ENCODE peak calls at places on chromosome 5, in seven cellular contexts. G, Y, X, B, Z, O and J are unnamed samples. For H3K27me3 and H3K9me3, the result is how much of the 10 kb centered on the place peaks cover.

GRCh38 chr5:98975223-98975622 is 46.4 kb upstream of the CHD1 start:
- DNase-seq in G (no peak), Y (peak), X (no peak), B (no peak), Z (no peak), O (no peak), J (no peak)

GRCh38 chr5:102807878-102808502 is 52.9 kb downstream of the PAM start:
- DNase-seq in G (no peak), Y (no peak), X (no peak), B (no peak), Z (no peak), O (no peak), J (no peak)

GRCh38 chr5:54243483-54244080 is 66.8 kb downstream of the ARL15 start:
- DNase-seq in G (no peak), Y (peak), X (peak), B (peak), Z (peak), O (peak), J (no peak)

GRCh38 chr5:67581203-67581602 is 384.6 kb upstream of the CD180 start:
- DNase-seq in G (no peak), Y (no peak), X (no peak), B (no peak), Z (no peak), O (no peak), J (peak)

GRCh38 chr5:43041131-43041668 is 1.1 kb upstream of the ANXA2R start:
- DNase-seq in G (peak), Y (no peak), X (no peak), B (no peak), Z (peak), O (no peak), J (peak)

GRCh38 chr5:72835633-72836032 is 19.2 kb downstream of the TNPO1 start:
- DNase-seq in G (no peak), Y (no peak), X (no peak), B (no peak), Z (peak), O (no peak), J (no peak)

GRCh38 chr5:32206799-32207634 is 32.9 kb upstream of the GOLPH3 start:
- DNase-seq in G (no peak), Y (no peak), X (no peak), B (no peak), Z (no peak), O (no peak), J (no peak)

GRCh38 chr5:14937277-14937676 is 65.7 kb upstream of the ANKH start:
- DNase-seq in G (no peak), Y (no peak), X (no peak), B (peak), Z (no peak), O (no peak), J (no peak)

GRCh38 chr5:79759436-79759835 is 69.8 kb downstream of the CMYA5 start:
- DNase-seq in G (no peak), Y (peak), X (no peak), B (no peak), Z (peak), O (no peak), J (peak)

GRCh38 chr5:6750951-6751685 is 37.9 kb downstream of the TENT4A start:
- DNase-seq in G (no peak), Y (no peak), X (no peak), B (no peak), Z (no peak), O (no peak), J (no peak)

GRCh38 chr5:173354645-173355044 is 26.4 kb upstream of the STC2 start:
- DNase-seq in G (no peak), Y (no peak), X (no peak), B (no peak), Z (no peak), O (no peak), J (no peak)

GRCh38 chr5:170200876-170201275 is 31.9 kb upstream of the C5orf58 start:
- DNase-seq in G (no peak), Y (peak), X (no peak), B (no peak), Z (no peak), O (no peak), J (no peak)

GRCh38 chr5:125326114-125326513 is 579.7 kb upstream of the ZNF608 start:
- DNase-seq in G (no peak), Y (peak), X (no peak), B (peak), Z (peak), O (no peak), J (peak)

GRCh38 chr5:56615750-56616149 is 199.6 kb upstream of the MAP3K1 start:
- DNase-seq in G (no peak), Y (no peak), X (no peak), B (no peak), Z (no peak), O (no peak), J (peak)
- H3K4me3 ChIP-seq in G (no peak), Y (no peak), X (no peak), B (no peak), Z (no peak), O (no peak), J (no peak)

DNA sequence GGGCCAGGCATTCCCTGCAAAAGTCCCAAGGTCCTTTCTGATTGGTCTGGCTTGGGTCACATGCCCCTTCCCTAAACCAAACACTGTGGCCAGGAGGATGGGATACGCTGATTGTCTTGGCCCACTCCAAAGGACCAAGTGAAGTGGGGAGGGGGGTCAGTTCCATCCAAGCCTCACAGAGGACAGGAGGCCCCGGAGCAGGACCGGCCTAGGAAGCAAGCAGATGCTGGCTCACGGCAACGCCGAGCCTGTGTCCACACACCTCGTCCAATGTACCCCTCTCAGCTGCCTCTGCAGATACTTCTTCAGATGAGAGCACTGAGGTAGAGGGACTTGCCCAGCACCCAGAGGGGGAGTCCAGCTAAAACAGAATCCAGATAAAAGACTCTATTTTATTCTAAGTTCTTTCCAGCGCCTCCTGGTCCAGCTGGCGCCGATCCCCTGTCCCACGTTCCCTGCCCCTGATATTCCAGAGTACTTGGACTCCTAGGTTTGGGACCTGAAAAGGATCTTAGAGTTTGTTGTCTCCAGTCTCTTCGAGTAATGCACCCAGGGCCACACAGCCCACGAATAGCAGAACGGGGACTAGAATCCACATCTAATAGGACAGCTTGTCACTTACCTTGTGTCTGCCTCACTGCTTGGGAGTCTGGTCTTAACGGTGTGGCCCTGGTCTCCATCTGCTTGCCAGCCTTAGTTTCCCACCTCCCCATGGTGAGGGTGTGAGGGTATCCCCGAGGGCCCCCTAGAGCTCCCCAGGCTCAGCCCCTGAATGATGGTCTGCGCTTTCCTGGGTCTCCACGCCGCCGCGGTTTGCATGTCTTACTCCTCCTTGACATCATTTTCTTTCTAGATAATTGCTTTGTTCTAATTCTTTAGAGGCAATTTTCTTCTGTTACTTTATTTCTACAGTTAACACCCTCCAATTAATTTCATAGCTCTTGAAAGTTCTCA is 72.3 kb upstream of the UNC5A start:
- DNase-seq in G (no peak), Y (no peak), X (no peak), B (no peak), Z (no peak), O (no peak), J (no peak)
- H3K27me3 ChIP-seq in G (half or more), Y (half or more), X (half or more), B (under half), Z (half or more), O (under half), J (under half)

GRCh38 chr5:36013182-36013581 is 22.0 kb upstream of the UGT3A1 start:
- DNase-seq in G (no peak), Y (no peak), X (no peak), B (no peak), Z (no peak), O (no peak), J (no peak)
- H3K9me3 ChIP-seq in G (under half), Y (under half), X (under half), B (under half), Z (under half), O (under half), J (under half)

GRCh38 chr5:140480310-140481014 is 67.0 kb upstream of the EIF4EBP3 start:
- DNase-seq in G (no peak), Y (no peak), X (no peak), B (no peak), Z (peak), O (no peak), J (no peak)
- H3K4me3 ChIP-seq in G (no peak), Y (no peak), X (no peak), B (no peak), Z (peak), O (no peak), J (no peak)